ENCODE peak calls at places on chromosomes 7 and 10, in nine cellular contexts. D is MCF 10A, K is thoracic aorta, E is Calu3, M is gastrocnemius medialis, U is fibroblast of lung, Q is lower leg skin, F is tibial artery, C is adrenal gland. N is an unnamed sample.

GRCh38 chr7:74637745-74638144 is 19.8 kb upstream of the GTF2I start:
- DNase-seq in C (no peak), Q (no peak), E (no peak), K (no peak), U (no peak), F (no peak), M (no peak), D (no peak), N (no peak)

GRCh38 chr10:68542046-68542445 is 14.7 kb upstream of the SLC25A16 start:
- DNase-seq in M (no peak), U (no peak), Q (no peak), F (no peak), D (no peak), E (no peak), C (no peak), K (no peak), N (no peak)

GRCh38 chr10:3867454-3868273 is 82.7 kb upstream of the KLF6 start:
- DNase-seq in F (no peak), C (no peak), U (no peak), D (no peak), K (no peak), E (no peak), Q (no peak), M (no peak), N (no peak)

GRCh38 chr10:70926215-70927000 is 38.0 kb upstream of the PCBD1 start:
- DNase-seq in Q (no peak), D (no peak), C (no peak), U (no peak), F (no peak), M (no peak), K (no peak), E (no peak), N (no peak)

GRCh38 chr7:92503767-92504166 is 24.6 kb downstream of the PEX1 start:
- DNase-seq in C (no peak), F (no peak), K (no peak), D (no peak), M (no peak), E (no peak), Q (no peak), U (no peak), N (no peak)

GRCh38 chr10:20100157-20100556 is 283.9 kb downstream of the PLXDC2 start:
- DNase-seq in M (no peak), D (peak; percentile 4), Q (no peak), K (no peak), C (no peak), F (no peak), E (no peak), U (peak; percentile 83), N (no peak)

GRCh38 chr7:91570600-91570999 is 306.4 kb downstream of the FZD1 start:
- DNase-seq in C (no peak), E (no peak), M (no peak), K (no peak), Q (no peak), F (no peak), D (no peak), U (no peak), N (no peak)

GRCh38 chr7:74299401-74299800 is 10.2 kb downstream of the CLIP2 start:
- DNase-seq in U (no peak), E (no peak), K (no peak), D (no peak), M (no peak), Q (no peak), F (no peak), C (no peak), N (no peak)

GRCh38 chr10:125802131-125802530 is 20.9 kb downstream of the UROS start:
- DNase-seq in K (no peak), D (no peak), M (no peak), E (no peak), F (no peak), U (no peak), Q (no peak), C (no peak), N (no peak)

GRCh38 chr7:69942557-69942956 is 344.3 kb downstream of the AUTS2 start:
- DNase-seq in C (no peak), E (no peak), Q (no peak), U (no peak), M (no peak), F (no peak), K (no peak), D (no peak), N (no peak)

GRCh38 chr7:98177553-98177952 is 33.7 kb upstream of the BHLHA15 start:
- DNase-seq in E (no peak), D (no peak), U (no peak), C (no peak), K (no peak), M (peak; percentile 70), Q (no peak), F (no peak), N (no peak)

GRCh38 chr7:43462836-43463235 is 120.1 kb upstream of the STK17A start:
- DNase-seq in U (no peak), M (no peak), E (no peak), D (peak; percentile 68), Q (no peak), C (no peak), F (peak; percentile 44), K (no peak), N (no peak)

GRCh38 chr7:2572101-2572842 is 13.5 kb downstream of the IQCE start:
- DNase-seq in U (peak; percentile 57), F (no peak), D (peak; percentile 60), K (no peak), M (no peak), E (peak; percentile 97), Q (no peak), C (peak; percentile 85), N (no peak)

GRCh38 chr7:92763636-92764423 is 72.5 kb downstream of the CDK6 start:
- DNase-seq in E (peak; percentile 66), U (peak; percentile 51), Q (no peak), F (no peak), D (peak; percentile 86), K (no peak), C (peak; percentile 29), M (no peak), N (no peak)

DNA sequence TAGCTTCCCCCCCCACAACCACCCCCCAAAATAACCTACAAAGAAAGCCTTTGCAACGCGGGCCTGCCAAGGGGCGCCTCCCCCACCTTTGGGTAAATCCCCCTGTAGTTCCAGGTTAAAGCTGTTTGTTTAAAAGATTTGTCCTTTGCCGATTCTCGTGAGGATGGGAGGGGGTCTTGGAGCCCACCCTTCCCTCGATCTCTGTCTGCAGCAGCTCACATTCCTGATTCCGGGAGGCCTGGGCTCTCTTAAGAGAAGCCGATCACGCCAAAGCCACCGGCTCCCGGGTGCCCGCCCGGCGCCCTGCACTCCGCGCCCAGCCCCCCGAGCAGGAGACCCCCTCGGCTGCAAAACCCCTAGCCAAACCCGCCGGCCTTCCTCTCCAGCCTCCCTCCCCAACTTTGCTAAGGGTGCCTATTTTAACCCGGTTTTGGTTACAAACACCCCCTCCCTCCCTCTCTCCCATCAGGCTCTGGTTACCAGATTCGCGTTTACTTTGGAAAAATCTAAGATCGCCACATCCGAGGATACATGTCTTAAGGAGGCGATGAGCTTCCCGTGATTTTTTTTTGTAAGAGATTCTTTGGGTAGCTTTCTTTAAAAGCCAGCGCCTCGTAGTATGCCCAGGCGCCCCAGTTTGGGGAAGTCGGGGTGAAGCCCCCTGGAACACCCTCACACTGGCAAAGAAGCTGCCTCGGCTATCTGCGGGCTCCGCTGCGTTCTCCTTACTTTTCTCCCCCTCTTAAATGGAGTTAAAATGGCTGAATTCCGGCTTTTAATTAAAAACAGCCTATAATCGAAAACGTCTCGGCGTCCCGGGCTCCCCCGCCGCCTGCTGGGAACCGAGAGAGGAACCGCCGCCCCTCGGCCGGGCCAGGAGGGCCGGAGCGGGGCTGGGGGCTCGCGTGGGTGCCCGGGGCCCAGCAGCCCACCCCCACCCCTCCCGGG is 1.0 kb downstream of the TNRC18 start:
- DNase-seq in E (peak; percentile 27), K (no peak), Q (no peak), F (no peak), C (no peak), M (no peak), U (peak; percentile 35), D (peak; percentile 44), N (no peak)
- TF ChIP-seq CTCF in E (no peak), K (peak; percentile 16), Q (no peak), F (no peak), C (no peak), M (no peak), U (no peak), D (no peak), N (peak; percentile 19)

DNA sequence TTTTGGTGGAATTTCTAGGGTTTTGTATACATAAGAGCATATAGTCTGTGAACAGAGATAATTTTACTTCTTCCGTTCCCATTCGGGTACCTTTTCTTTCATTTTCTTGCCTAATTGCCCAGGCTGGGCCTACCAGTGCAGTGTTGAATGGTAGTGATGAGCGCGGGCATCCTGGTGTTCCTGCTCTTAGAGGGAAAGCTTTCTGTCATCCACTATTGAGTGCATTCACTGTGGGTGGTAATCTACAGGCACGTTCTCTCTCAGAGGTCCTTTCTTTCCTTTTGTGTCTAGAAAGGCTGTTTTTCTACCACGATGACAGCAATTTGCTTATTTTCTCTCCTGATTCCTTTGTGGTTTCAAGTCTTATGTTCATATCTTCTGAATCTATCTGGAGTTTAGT is 65.0 kb downstream of the INPP5A start:
- DNase-seq in K (no peak), C (no peak), D (no peak), M (no peak), F (no peak), E (no peak), Q (no peak), U (no peak), N (no peak)
- TF ChIP-seq CTCF in K (no peak), C (no peak), D (no peak), M (no peak), F (no peak), E (no peak), Q (no peak), U (no peak), N (no peak)

GRCh38 chr10:30057421-30057841 is 2.0 kb downstream of the JCAD start:
- DNase-seq in Q (no peak), U (no peak), F (no peak), K (no peak), E (no peak), D (no peak), C (no peak), M (no peak), N (no peak)
- TF ChIP-seq CTCF in Q (no peak), U (no peak), F (no peak), K (no peak), E (no peak), D (no peak), C (no peak), M (no peak), N (no peak)

GRCh38 chr10:121662945-121663917 is 65.0 kb upstream of the FGFR2 start:
- DNase-seq in K (no peak), D (peak; percentile 39), U (no peak), F (no peak), E (no peak), Q (no peak), C (peak; percentile 31), M (no peak), N (no peak)
- TF ChIP-seq CTCF in K (no peak), D (no peak), U (no peak), F (no peak), E (no peak), Q (no peak), C (peak; percentile 28), M (no peak), N (no peak)

DNA sequence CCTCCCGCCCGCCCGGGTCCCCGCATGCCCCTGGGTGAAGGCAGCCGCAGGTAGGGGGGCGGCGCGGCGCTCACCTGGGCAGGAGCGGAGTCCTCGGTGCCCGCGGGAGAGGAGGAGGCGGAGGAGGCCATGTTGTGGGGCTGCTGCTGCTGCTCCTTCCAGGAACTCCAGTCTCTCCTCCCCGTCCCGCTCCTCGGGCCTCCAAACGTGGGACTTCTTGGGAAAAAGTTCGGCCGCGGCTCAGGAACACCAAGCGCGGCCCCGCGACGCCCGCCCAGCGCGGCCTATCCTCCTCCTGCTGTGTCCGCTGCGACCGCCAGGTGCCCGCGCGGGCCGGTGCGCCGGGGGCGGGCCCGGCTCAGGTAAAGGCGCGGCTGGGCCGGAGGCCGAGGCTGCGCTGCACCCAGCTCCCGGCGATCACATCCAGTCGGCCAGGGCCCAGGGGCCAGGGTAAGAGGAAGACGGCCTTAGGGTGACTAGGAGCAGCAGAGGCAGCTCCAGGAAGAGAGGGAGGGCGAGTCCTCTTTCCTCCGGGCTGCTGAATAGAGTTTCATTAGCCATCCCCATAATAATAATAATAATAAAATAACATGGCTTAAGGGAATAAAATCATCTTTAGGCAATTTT is 45.0 kb upstream of the CDK1 start:
- DNase-seq in F (no peak), U (peak; percentile 6), M (no peak), D (peak; percentile 70), E (peak; percentile 89), K (no peak), Q (no peak), C (peak; percentile 16), N (no peak)
- TF ChIP-seq CTCF in F (peak; percentile 21), U (no peak), M (no peak), D (peak; percentile 50), E (peak; percentile 87), K (peak; percentile 43), Q (no peak), C (peak; percentile 42), N (peak; percentile 48)